ENCODE peak calls at places on chromosomes 7 and 10, in eight cellular contexts. T is body of pancreas, E is Peyer's patch, B is mammary epithelial cell, Z is psoas muscle, R is testis, P is OCI-LY7, C is colonic mucosa. M is an unnamed sample. For H3K4me1, the result is how much of the 10 kb centered on the place peaks cover.

GRCh38 chr7:12827920-12828319 is 140.5 kb downstream of the ARL4A start:
- DNase-seq in T (no peak), E (no peak), B (peak), Z (no peak), R (no peak), P (no peak), C (no peak), M (no peak)

GRCh38 chr7:134513169-134513752 is 14.1 kb upstream of the AKR1B10 start:
- DNase-seq in T (peak), E (no peak), B (peak), Z (peak), R (peak), P (peak), C (peak), M (peak)

GRCh38 chr7:135210818-135211178 is 528 bp downstream of the WDR91 start:
- DNase-seq in T (no peak), E (no peak), B (no peak), Z (no peak), R (peak), P (no peak), C (no peak), M (no peak)

GRCh38 chr7:30973791-30974604 is 10.2 kb downstream of the GHRHR start:
- DNase-seq in T (no peak), E (no peak), B (no peak), Z (no peak), R (no peak), P (no peak), C (peak), M (no peak)

GRCh38 chr7:41921453-41921912 is 218.6 kb upstream of the INHBA start:
- DNase-seq in T (no peak), E (no peak), B (no peak), Z (no peak), R (no peak), P (no peak), C (no peak), M (no peak)

GRCh38 chr10:75586814-75587213 is 155.4 kb downstream of the LRMDA start:
- DNase-seq in T (no peak), E (no peak), B (no peak), Z (no peak), R (no peak), P (no peak), C (no peak), M (no peak)

GRCh38 chr7:1247527-1248041 is 14.9 kb downstream of the UNCX start:
- DNase-seq in T (no peak), E (no peak), B (no peak), Z (peak), R (peak), P (no peak), C (no peak), M (no peak)

GRCh38 chr7:42385912-42386311 is 148.9 kb upstream of the GLI3 start:
- DNase-seq in T (no peak), E (no peak), B (no peak), Z (no peak), R (no peak), P (no peak), C (no peak), M (no peak)

GRCh38 chr10:6062101-6062771 is at the start of gene IL2RA:
- DNase-seq in T (peak), E (no peak), B (no peak), Z (no peak), R (no peak), P (peak), C (no peak), M (peak)

GRCh38 chr10:24783504-24783903 is 59.8 kb upstream of the ARHGAP21 start:
- DNase-seq in T (no peak), E (no peak), B (no peak), Z (no peak), R (no peak), P (no peak), C (no peak), M (no peak)

GRCh38 chr10:132065491-132066105 is at the start of gene JAKMIP3:
- DNase-seq in T (peak), E (peak), B (peak), Z (peak), R (peak), P (no peak), C (peak), M (no peak)

GRCh38 chr10:14416308-14416700 is 85.6 kb upstream of the FRMD4A start:
- DNase-seq in T (no peak), E (no peak), B (peak), Z (no peak), R (no peak), P (no peak), C (no peak), M (no peak)

GRCh38 chr10:8138471-8138870 is 84.0 kb downstream of the GATA3 start:
- DNase-seq in T (no peak), E (no peak), B (peak), Z (no peak), R (no peak), P (no peak), C (no peak), M (no peak)

GRCh38 chr7:152435384-152436278 is at the start of gene KMT2C:
- DNase-seq in T (peak), E (peak), B (peak), Z (peak), R (peak), P (peak), C (peak), M (peak)

GRCh38 chr10:34624323-34625153 is 190.6 kb downstream of the PARD3 start:
- DNase-seq in T (no peak), E (no peak), B (no peak), Z (no peak), R (no peak), P (no peak), C (no peak), M (no peak)

GRCh38 chr10:124744688-124745055 is 494 bp upstream of the FAM53B start:
- DNase-seq in T (no peak), E (no peak), B (peak), Z (no peak), R (no peak), P (no peak), C (no peak), M (no peak)

GRCh38 chr10:66587680-66588050 is 338.2 kb upstream of the LRRTM3 start:
- DNase-seq in T (no peak), E (no peak), B (no peak), Z (no peak), R (no peak), P (no peak), C (no peak), M (no peak)

GRCh38 chr10:131200856-131201470 is 110.6 kb downstream of the TCERG1L start:
- DNase-seq in T (no peak), E (no peak), B (no peak), Z (no peak), R (no peak), P (no peak), C (no peak), M (no peak)

GRCh38 chr7:5695709-5696345 is 85.6 kb downstream of the RNF216 start:
- DNase-seq in T (peak), E (no peak), B (no peak), Z (no peak), R (peak), P (no peak), C (no peak), M (no peak)

GRCh38 chr7:363626-364025 is 73.7 kb downstream of the FOXL3 start:
- DNase-seq in T (peak), E (peak), B (no peak), Z (peak), R (no peak), P (no peak), C (no peak), M (peak)

GRCh38 chr7:17095001-17095574 is 203.4 kb upstream of the AHR start:
- DNase-seq in T (peak), E (no peak), B (peak), Z (no peak), R (no peak), P (no peak), C (no peak), M (no peak)

GRCh38 chr10:132421377-132422168 is 24.6 kb downstream of the PWWP2B start:
- DNase-seq in T (peak), E (peak), B (no peak), Z (peak), R (peak), P (peak), C (peak), M (no peak)

GRCh38 chr10:83880252-83880791 is 259.0 kb upstream of the GHITM start:
- DNase-seq in T (no peak), E (no peak), B (no peak), Z (no peak), R (no peak), P (no peak), C (no peak), M (no peak)

GRCh38 chr10:107984149-107984548 is 819.6 kb upstream of the SORCS1 start:
- DNase-seq in T (no peak), E (no peak), B (no peak), Z (no peak), R (no peak), P (no peak), C (no peak), M (no peak)

GRCh38 chr7:129925416-129926002 is 27.3 kb downstream of the UBE2H start:
- DNase-seq in T (no peak), E (no peak), B (no peak), Z (no peak), R (peak), P (no peak), C (no peak), M (no peak)

GRCh38 chr10:125024496-125025234 is 82.7 kb downstream of the ZRANB1 start:
- DNase-seq in T (no peak), E (no peak), B (no peak), Z (no peak), R (no peak), P (peak), C (no peak), M (no peak)

GRCh38 chr7:92735707-92736106 is 100.7 kb downstream of the CDK6 start:
- DNase-seq in T (no peak), E (no peak), B (no peak), Z (no peak), R (no peak), P (no peak), C (no peak), M (no peak)

DNA sequence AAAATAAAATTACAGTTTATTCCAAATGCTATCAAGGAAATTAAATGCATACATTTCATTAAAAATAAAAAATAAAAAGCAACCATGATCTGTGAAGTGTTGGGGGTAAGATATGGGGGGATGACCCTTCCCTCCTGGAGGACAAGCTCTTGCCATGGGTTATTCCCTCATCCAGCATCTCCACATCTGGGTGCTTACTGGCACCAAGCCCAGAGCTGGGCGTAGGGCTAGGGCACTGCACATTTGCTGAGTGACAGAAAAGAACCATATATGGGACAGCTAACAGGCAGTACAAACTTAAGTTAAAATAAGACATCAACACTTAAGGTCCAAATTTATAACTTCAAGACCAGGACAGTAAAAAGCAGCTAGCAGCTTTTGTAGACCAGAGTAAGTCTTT is 10.2 kb downstream of the CCDC6 start:
- DNase-seq in T (no peak), E (no peak), B (no peak), Z (no peak), R (no peak), P (no peak), C (peak), M (no peak)
- H3K4me1 ChIP-seq in T (half or more), E (under half), B (under half), Z (half or more), R (under half), P (under half), C (under half), M (under half)

GRCh38 chr7:27105161-27106122 is 3.0 kb upstream of the HOXA2 start:
- DNase-seq in T (no peak), E (peak), B (peak), Z (no peak), R (no peak), P (no peak), C (no peak), M (no peak)
- H3K4me3 ChIP-seq in T (no peak), E (no peak), B (no peak), Z (peak), R (no peak), P (no peak), C (no peak), M (no peak)

GRCh38 chr7:55569797-55570196 is 2.5 kb downstream of the VOPP1 start:
- DNase-seq in T (no peak), E (no peak), B (no peak), Z (no peak), R (no peak), P (peak), C (no peak), M (no peak)
- H3K4me1 ChIP-seq in T (under half), E (under half), B (half or more), Z (half or more), R (under half), P (half or more), C (under half), M (half or more)

GRCh38 chr7:94648731-94649130 is 7.2 kb downstream of the SGCE start:
- DNase-seq in T (no peak), E (no peak), B (peak), Z (no peak), R (no peak), P (no peak), C (no peak), M (no peak)
- H3K4me3 ChIP-seq in T (no peak), E (no peak), B (no peak), Z (no peak), R (no peak), P (no peak), C (no peak), M (no peak)

DNA sequence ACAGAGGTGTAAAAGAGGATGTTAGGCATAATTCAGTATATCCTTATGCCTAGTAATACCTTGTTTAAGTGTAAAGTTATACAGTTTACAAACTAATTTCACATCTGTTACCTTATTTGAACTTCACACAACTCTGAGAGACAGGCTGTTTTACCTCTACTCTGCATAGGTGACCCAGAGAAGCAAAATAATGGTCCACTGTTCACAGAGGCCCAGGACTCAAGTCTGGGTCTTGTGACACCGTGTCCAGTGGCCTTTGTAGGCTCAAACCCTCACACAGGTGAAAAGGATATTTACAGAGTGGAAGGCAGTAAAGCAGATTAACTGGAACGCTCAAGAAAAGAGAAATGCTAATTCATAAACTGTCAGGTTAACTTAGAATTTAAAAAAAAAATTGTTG is 32.1 kb downstream of the ASAH2 start:
- DNase-seq in T (no peak), E (no peak), B (no peak), Z (no peak), R (no peak), P (no peak), C (no peak), M (no peak)
- H3K4me1 ChIP-seq in T (under half), E (under half), B (under half), Z (under half), R (under half), P (under half), C (under half), M (under half)

DNA sequence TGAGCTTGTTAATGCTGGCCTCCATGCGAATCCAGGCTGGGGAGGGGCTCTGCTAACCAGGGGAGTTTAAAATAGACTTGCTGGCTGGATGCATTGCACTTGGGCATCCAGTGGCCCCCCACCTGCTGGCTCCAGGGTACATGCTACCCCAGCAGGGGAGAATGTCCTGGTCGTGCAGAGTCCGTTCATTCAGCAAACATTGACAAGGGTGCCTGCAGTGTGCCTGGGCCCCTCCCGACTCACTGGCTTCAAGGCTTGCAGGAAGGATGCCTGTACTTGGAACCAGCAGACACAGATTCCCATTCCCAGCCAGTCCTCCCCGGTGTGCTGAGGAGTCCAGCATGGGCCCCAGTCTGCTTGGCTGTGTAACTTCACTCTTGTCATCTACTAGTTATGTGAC is 1.5 kb downstream of the SLC29A3 start:
- DNase-seq in T (no peak), E (no peak), B (no peak), Z (no peak), R (no peak), P (no peak), C (no peak), M (no peak)
- H3K4me3 ChIP-seq in T (no peak), E (no peak), B (no peak), Z (no peak), R (no peak), P (no peak), C (no peak), M (no peak)

M was measured in naive thymus-derived CD4-positive, alpha-beta T cell.